ENCODE peak calls at places on chromosomes 6 and 20, in four cellular contexts. J is K562, I is GM12878, A is endothelial cell of umbilical vein. H is an unnamed sample.

GRCh38 chr6:7140631-7141366 is 33.0 kb downstream of the RREB1 start:
- DNase-seq in I (no peak), A (peak; percentile 73), J (peak; percentile 99), H (peak; percentile 66)

GRCh38 chr6:150667977-150668716 is 68.5 kb downstream of the PLEKHG1 start:
- DNase-seq in J (peak; percentile 22), A (peak; percentile 93), I (no peak), H (peak; percentile 58)

GRCh38 chr6:46850781-46851180 is 57.6 kb downstream of the MEP1A start:
- DNase-seq in I (no peak), A (peak; percentile 48), J (no peak), H (no peak)

GRCh38 chr6:34490390-34491090 is 24.7 kb downstream of the PACSIN1 start:
- DNase-seq in I (no peak), J (no peak), A (no peak), H (no peak)

GRCh38 chr6:104589940-104590339 is 269.8 kb downstream of the HACE1 start:
- DNase-seq in I (no peak), A (no peak), J (no peak), H (no peak)

GRCh38 chr6:150775804-150776203 is 89.7 kb upstream of the MTHFD1L start:
- DNase-seq in J (no peak), I (no peak), A (peak; percentile 44), H (no peak)

GRCh38 chr6:10316327-10316726 is 98.5 kb downstream of the TFAP2A start:
- DNase-seq in I (no peak), J (peak; percentile 24), A (no peak), H (peak; percentile 72)

GRCh38 chr6:136408205-136408604 is 118.6 kb upstream of the BCLAF1 start:
- DNase-seq in J (no peak), A (peak; percentile 11), I (no peak), H (peak; percentile 69)

GRCh38 chr20:42024653-42025052 is 406.5 kb upstream of the CHD6 start:
- DNase-seq in J (no peak), I (no peak), A (peak; percentile 2), H (no peak)

GRCh38 chr6:26200918-26201721 is 113.9 kb downstream of the HFE start:
- DNase-seq in I (no peak), A (no peak), J (no peak), H (no peak)

GRCh38 chr6:170307080-170307545 is 555 bp downstream of the FAM120B start:
- DNase-seq in I (no peak), J (no peak), A (peak; percentile 24), H (no peak)

GRCh38 chr6:30839666-30840065 is 44.7 kb upstream of the DDR1 start:
- DNase-seq in A (no peak), I (no peak), J (no peak), H (no peak)

GRCh38 chr6:121351911-121352310 is 17.6 kb upstream of the TBC1D32 start:
- DNase-seq in I (no peak), J (no peak), A (no peak), H (no peak)

DNA sequence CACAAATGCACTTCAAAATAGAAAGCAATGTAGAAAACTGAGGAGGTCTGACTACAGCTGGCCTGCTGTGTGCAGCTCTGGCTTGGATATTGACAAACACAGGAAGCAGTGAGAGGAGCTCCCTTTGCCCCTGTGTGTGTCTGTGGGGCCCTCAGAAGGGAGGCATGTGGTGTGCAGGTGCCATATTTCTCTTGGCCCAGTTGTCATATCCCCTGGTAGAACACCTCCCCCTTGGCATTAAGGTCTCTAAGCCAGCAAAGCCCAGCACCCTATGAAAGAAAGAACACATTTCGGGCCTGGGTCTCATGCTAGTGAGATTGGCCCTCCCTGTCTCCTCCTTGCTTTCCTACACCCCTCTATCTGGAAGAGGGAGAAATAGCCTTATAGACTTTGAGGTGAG is 260.5 kb upstream of the MOCS1 start:
- DNase-seq in J (no peak), A (no peak), I (no peak), H (no peak)
- TF ChIP-seq FOS in J (no peak), A (no peak), I (no peak), H (no peak)

DNA sequence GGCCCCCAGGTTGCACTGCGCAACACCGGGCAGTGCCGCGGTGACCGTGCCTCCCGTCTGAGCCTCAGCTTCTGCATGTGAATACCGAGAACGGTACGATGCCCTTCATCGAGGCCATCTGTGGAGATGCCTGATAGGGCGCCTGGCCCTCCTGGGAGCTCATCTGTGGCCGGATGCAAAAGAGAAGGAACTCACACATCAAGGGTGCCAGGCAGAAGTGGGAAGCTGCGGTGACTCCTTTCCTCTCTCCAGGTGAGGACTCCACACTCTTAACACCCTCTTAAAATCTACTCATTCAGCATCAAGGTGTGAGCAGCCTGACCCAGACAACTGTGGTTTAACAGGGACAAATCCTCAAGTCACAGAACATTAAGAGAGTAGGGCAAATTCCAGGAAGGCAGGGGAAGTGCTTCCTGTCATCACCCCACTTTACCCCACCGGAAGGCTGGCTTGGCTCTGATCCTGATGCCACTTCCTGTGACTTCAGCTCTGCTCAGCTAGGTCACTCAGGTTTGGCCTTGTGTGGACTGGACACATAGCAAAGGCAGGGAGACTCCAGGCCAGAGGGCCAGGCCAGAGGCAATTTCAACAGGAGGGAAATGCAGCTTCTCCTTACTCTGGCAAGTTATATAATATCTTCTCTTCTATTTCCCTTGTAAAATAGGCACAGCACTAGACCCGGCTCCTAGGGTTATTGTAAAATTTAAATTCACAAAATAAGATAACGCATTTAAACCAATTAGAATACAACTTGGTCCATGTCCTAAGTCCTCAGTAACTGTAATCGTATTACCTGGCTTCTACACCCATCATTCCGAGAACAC is 69.4 kb downstream of the CPNE5 start:
- DNase-seq in A (peak; percentile 37), J (no peak), I (no peak), H (peak; percentile 51)
- TF ChIP-seq FOS in A (no peak), J (no peak), I (no peak), H (no peak)

GRCh38 chr6:41467627-41468404 is 78.4 kb upstream of the FOXP4 start:
- DNase-seq in A (no peak), I (no peak), J (no peak), H (no peak)

GRCh38 chr6:41469156-41469950 is 76.8 kb upstream of the FOXP4 start:
- DNase-seq in J (no peak), A (no peak), I (no peak), H (no peak)

GRCh38 chr6:41471064-41471895 is 74.9 kb upstream of the FOXP4 start:
- DNase-seq in I (no peak), J (peak; percentile 46), A (no peak), H (no peak)

GRCh38 chr6:41469951-41470340 is 76.2 kb upstream of the FOXP4 start:
- DNase-seq in J (no peak), A (no peak), I (no peak), H (no peak)

GRCh38 chr6:41470341-41471063 is 75.7 kb upstream of the FOXP4 start:
- DNase-seq in I (no peak), J (no peak), A (no peak), H (no peak)
- TF ChIP-seq FOS in I (no peak), J (no peak), A (no peak), H (peak; percentile 31)

GRCh38 chr6:159640722-159641482 is 52.1 kb downstream of the SOD2 start:
- DNase-seq in I (no peak), J (no peak), A (no peak), H (no peak)
- TF ChIP-seq FOS in I (no peak), J (no peak), A (no peak), H (no peak)

GRCh38 chr6:157592566-157592965 is 211.6 kb downstream of the ZDHHC14 start:
- DNase-seq in I (no peak), A (no peak), J (peak; percentile 74), H (no peak)

GRCh38 chr6:157593596-157593995 is 212.6 kb downstream of the ZDHHC14 start:
- DNase-seq in A (no peak), J (no peak), I (no peak), H (no peak)

GRCh38 chr6:157595768-157596167 is 214.8 kb downstream of the ZDHHC14 start:
- DNase-seq in A (no peak), I (no peak), J (no peak), H (no peak)

GRCh38 chr6:157592980-157593379 is 212.0 kb downstream of the ZDHHC14 start:
- DNase-seq in J (no peak), I (no peak), A (no peak), H (no peak)

DNA sequence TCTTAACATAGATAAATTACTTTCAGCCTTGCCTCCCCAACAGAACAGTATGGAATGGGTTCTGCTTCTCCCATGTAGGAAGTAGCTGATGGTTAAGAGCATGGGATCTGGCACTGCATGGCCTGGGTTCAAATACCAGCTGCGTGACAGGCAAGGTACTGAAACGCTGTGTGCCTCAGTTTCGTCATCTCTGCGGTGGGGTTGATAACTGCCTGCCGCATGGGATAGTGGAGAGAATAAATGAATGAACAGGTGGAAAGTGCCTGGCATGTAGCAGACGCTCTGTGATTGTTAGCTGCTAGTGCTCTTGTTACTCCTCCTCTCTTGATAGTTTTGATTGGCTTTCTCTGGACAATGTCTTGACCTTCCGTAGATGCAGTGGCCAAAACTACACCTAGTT is 213.3 kb downstream of the ZDHHC14 start:
- DNase-seq in A (no peak), J (no peak), I (no peak), H (no peak)
- TF ChIP-seq FOS in A (no peak), J (no peak), I (no peak), H (no peak)

DNA sequence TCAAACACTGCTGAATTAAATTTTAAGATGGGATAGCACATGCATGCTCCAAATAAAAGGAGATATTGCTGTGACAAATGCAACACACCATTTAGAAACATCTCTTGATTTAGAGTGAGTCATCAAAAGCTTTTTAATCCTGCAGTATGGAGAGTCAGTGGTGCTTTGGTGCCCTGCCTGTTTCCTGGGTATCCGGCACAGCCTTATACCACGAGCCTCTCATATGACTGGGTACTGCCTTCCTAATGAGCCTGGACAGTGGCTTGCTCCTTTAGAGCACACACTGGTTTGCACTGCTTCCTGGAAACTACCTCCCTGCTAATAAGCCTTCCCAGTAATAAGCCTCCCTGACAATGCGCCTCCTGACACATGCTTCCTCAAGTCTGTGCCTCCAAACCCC is 65.3 kb upstream of the KCNK16 start:
- DNase-seq in A (no peak), I (no peak), J (no peak), H (no peak)
- TF ChIP-seq FOS in A (no peak), I (no peak), J (no peak), H (no peak)

DNA sequence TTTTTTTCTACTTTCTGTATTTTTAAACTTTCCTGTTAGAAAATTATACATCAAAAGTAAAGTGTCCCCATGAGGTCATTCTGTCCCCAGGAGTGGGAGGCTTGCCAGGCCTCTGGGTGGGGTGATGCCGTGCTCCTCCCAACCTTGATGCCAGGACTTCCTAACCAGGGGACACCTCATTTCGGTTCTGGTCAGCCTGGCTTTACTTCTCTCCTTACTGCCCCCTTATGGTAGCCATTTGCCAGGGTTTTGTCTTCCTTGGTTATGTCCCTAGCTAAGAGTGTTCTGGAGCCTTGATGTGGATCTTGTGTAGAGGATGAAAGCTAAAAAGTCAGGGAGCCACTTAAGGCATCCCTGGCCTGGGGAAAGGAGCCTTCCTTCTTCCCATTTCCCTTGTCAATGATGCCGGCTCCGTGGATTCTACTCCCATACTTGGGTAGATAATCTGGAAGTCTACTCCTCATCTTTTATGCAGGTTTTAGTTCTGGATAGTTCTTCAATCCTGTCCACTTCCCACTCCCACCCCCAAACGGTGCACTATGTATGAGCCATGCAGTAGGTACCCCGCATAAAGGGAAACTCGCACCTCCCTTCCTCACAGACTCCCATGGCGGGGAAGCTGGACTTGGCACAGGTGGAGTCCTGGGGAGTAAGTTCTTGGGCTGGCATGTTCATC is 164.1 kb upstream of the SALL4 start:
- DNase-seq in J (peak; percentile 15), A (peak; percentile 77), I (no peak), H (peak; percentile 63)
- TF ChIP-seq FOS in J (no peak), A (no peak), I (no peak), H (no peak)

H was measured in IMR-90.